ENCODE peak calls at places on chromosomes 4 and X, in nine cellular contexts. Q is skeletal muscle cell, G is pulmonary artery endothelial cell, U is H9, V is left lung, K is BJ, M is OCI-LY7, D is ELR, E is mesendoderm. P is an unnamed sample.

GRCh38 chr4:69748176-69748575 is 12.2 kb downstream of the SULT1B1 start:
- DNase-seq in G (no peak), U (no peak), Q (no peak), M (no peak), D (no peak), E (no peak), K (no peak), V (no peak), P (no peak)

GRCh38 chrX:15600745-15601144 is at the start of gene ACE2:
- DNase-seq in U (no peak), E (no peak), K (no peak), G (no peak), M (no peak), D (no peak), Q (no peak), V (no peak), P (no peak)

GRCh38 chr4:174496631-174497442 is 25.5 kb downstream of the HPGD start:
- DNase-seq in D (no peak), K (no peak), U (no peak), E (no peak), G (no peak), V (no peak), M (no peak), Q (no peak), P (no peak)

GRCh38 chr4:173857828-173858227 is 327.8 kb upstream of the HAND2 start:
- DNase-seq in Q (no peak), G (no peak), D (no peak), U (no peak), M (no peak), V (no peak), K (no peak), E (no peak), P (no peak)

GRCh38 chrX:32572644-32573043 is 638.7 kb downstream of the DMD start:
- DNase-seq in E (peak; percentile 1), Q (no peak), K (no peak), V (no peak), U (no peak), D (no peak), G (no peak), M (no peak), P (no peak)

GRCh38 chr4:114226178-114226577 is 246.7 kb upstream of the ARSJ start:
- DNase-seq in M (no peak), K (no peak), U (no peak), Q (no peak), G (no peak), D (no peak), E (no peak), V (no peak), P (no peak)

GRCh38 chr4:156638332-156638731 is 333.3 kb downstream of the PDGFC start:
- DNase-seq in M (no peak), U (no peak), G (no peak), E (peak; percentile 40), Q (no peak), V (no peak), K (no peak), D (peak; percentile 19), P (no peak)

GRCh38 chrX:70554081-70554480 is 109.4 kb downstream of the DLG3 start:
- DNase-seq in V (no peak), G (no peak), D (peak; percentile 34), E (peak; percentile 5), K (no peak), M (no peak), Q (no peak), U (no peak), P (no peak)

GRCh38 chr4:118746251-118746919 is 61.2 kb downstream of the METTL14 start:
- DNase-seq in M (no peak), K (no peak), E (no peak), U (no peak), V (no peak), Q (no peak), G (no peak), D (no peak), P (no peak)

GRCh38 chrX:133151320-133151719 is 54.4 kb upstream of the USP26 start:
- DNase-seq in D (no peak), V (no peak), M (no peak), Q (no peak), E (peak; percentile 3), U (no peak), G (no peak), K (no peak), P (no peak)

GRCh38 chr4:128378668-128379067 is 91.1 kb upstream of the PGRMC2 start:
- DNase-seq in V (no peak), M (no peak), U (no peak), E (no peak), K (no peak), Q (no peak), G (no peak), D (no peak), P (no peak)

GRCh38 chrX:67546496-67547423 is 2.9 kb downstream of the AR start:
- DNase-seq in U (peak; percentile 29), D (peak; percentile 22), Q (no peak), G (no peak), K (no peak), V (no peak), E (peak; percentile 70), M (no peak), P (no peak)

GRCh38 chrX:14344172-14344940 is 185.0 kb upstream of the GLRA2 start:
- DNase-seq in V (no peak), E (no peak), U (no peak), M (no peak), Q (no peak), D (no peak), G (no peak), K (no peak), P (no peak)

GRCh38 chr4:57190651-57191481 is 80.7 kb upstream of the IGFBP7 start:
- DNase-seq in E (peak; percentile 84), Q (no peak), V (no peak), K (no peak), G (no peak), U (peak; percentile 84), M (peak; percentile 31), D (peak; percentile 56), P (peak; percentile 14)

GRCh38 chr4:123361195-123361861 is 35.3 kb upstream of the SPRY1 start:
- DNase-seq in Q (peak; percentile 85), M (no peak), E (no peak), V (no peak), U (no peak), G (peak; percentile 87), K (peak; percentile 79), D (peak; percentile 76), P (no peak)

GRCh38 chr4:8472689-8473197 is 32.2 kb downstream of the TRMT44 start:
- DNase-seq in D (peak; percentile 83), V (no peak), U (no peak), K (peak; percentile 99), E (peak; percentile 23), Q (peak; percentile 86), G (no peak), M (no peak), P (no peak)

GRCh38 chr4:138894688-138895087 is 120.9 kb upstream of the NOCT start:
- DNase-seq in U (no peak), G (no peak), D (no peak), K (no peak), Q (no peak), E (no peak), M (no peak), V (no peak), P (no peak)

GRCh38 chr4:101191302-101192098 is 155.8 kb downstream of the PPP3CA start:
- DNase-seq in E (peak; percentile 73), Q (peak; percentile 87), K (peak; percentile 54), M (no peak), D (no peak), U (peak; percentile 61), G (peak; percentile 96), V (peak; percentile 61), P (no peak)

GRCh38 chr4:84456157-84456556 is 42.9 kb downstream of the NKX6-1 start:
- DNase-seq in Q (no peak), E (no peak), K (no peak), V (no peak), G (no peak), U (no peak), D (no peak), M (no peak), P (no peak)

GRCh38 chr4:36039031-36039430 is 205.3 kb downstream of the ARAP2 start:
- DNase-seq in G (no peak), V (no peak), M (peak; percentile 9), U (no peak), K (no peak), D (peak; percentile 56), E (peak; percentile 6), Q (no peak), P (no peak)

GRCh38 chrX:102712967-102713677 is 874 bp downstream of the GPRASP2 start:
- DNase-seq in E (peak; percentile 63), M (no peak), U (peak; percentile 36), V (peak; percentile 37), D (peak; percentile 66), K (no peak), G (peak; percentile 7), Q (no peak), P (no peak)

GRCh38 chrX:66988331-66988730 is 349.5 kb upstream of the EDA2R start:
- DNase-seq in K (no peak), U (no peak), V (no peak), G (no peak), M (no peak), Q (no peak), E (peak; percentile 54), D (no peak), P (no peak)

GRCh38 chrX:17375631-17376380 is 806 bp downstream of the NHS start:
- DNase-seq in U (peak; percentile 42), Q (no peak), G (no peak), V (peak; percentile 30), E (peak; percentile 47), K (no peak), D (peak; percentile 56), M (no peak), P (no peak)

GRCh38 chrX:74015379-74016019 is 288.5 kb upstream of the ZCCHC13 start:
- DNase-seq in Q (peak; percentile 5), K (no peak), V (peak; percentile 45), D (peak; percentile 66), U (peak; percentile 74), E (peak; percentile 72), G (peak; percentile 52), M (peak; percentile 66), P (peak; percentile 67)